ENCODE peak calls at places on chromosome 18, in six cellular contexts. X is AG04450, H is heart right ventricle, A is dorsolateral prefrontal cortex, G is uterus, Q is thoracic aorta. W is an unnamed sample.

GRCh38 chr18:28684746-28685145 is 507.8 kb upstream of the CDH2 start:
- DNase-seq in G (no peak), H (no peak), Q (no peak), X (no peak), A (no peak), W (no peak)

GRCh38 chr18:54775686-54776085 is 52.6 kb upstream of the RAB27B start:
- DNase-seq in X (no peak), Q (no peak), A (no peak), G (no peak), H (no peak), W (peak; percentile 34)

GRCh38 chr18:10454800-10455550 is 540 bp downstream of the APCDD1 start:
- DNase-seq in H (no peak), G (peak; percentile 37), A (no peak), Q (no peak), X (no peak), W (no peak)

GRCh38 chr18:6405237-6406074 is 9.3 kb downstream of the L3MBTL4 start:
- DNase-seq in H (no peak), G (no peak), A (no peak), Q (no peak), X (no peak), W (peak; percentile 17)

GRCh38 chr18:39799010-39799409 is 2156.0 kb upstream of the PIK3C3 start:
- DNase-seq in A (no peak), X (no peak), H (no peak), G (no peak), Q (no peak), W (no peak)

GRCh38 chr18:74190086-74190485 is 41.8 kb downstream of the TIMM21 start:
- DNase-seq in A (no peak), Q (no peak), G (no peak), H (no peak), X (peak; percentile 60), W (no peak)

GRCh38 chr18:79918089-79919011 is 33.1 kb downstream of the SLC66A2 start:
- DNase-seq in X (no peak), G (no peak), H (no peak), A (peak; percentile 21), Q (no peak), W (no peak)

GRCh38 chr18:10462597-10462996 is 8.2 kb downstream of the APCDD1 start:
- DNase-seq in H (no peak), Q (no peak), G (no peak), A (no peak), X (no peak), W (no peak)

GRCh38 chr18:51010218-51010617 is 19.8 kb upstream of the SMAD4 start:
- DNase-seq in A (no peak), Q (no peak), X (no peak), H (no peak), G (no peak), W (no peak)

GRCh38 chr18:9417081-9417841 is 58.1 kb upstream of the RALBP1 start:
- DNase-seq in Q (no peak), G (peak; percentile 31), A (no peak), X (no peak), H (no peak), W (peak; percentile 64)

GRCh38 chr18:9647496-9648323 is 33.4 kb upstream of the PPP4R1 start:
- DNase-seq in A (no peak), X (no peak), Q (no peak), G (no peak), H (no peak), W (no peak)

GRCh38 chr18:2692508-2692907 is 37.0 kb downstream of the SMCHD1 start:
- DNase-seq in X (no peak), H (no peak), G (no peak), Q (no peak), A (no peak), W (no peak)

GRCh38 chr18:58201728-58202405 is 157.8 kb downstream of the NEDD4L start:
- DNase-seq in Q (no peak), X (no peak), H (no peak), A (no peak), G (no peak), W (no peak)

GRCh38 chr18:22286576-22286975 is 117.2 kb downstream of the GATA6 start:
- DNase-seq in Q (peak; percentile 25), H (no peak), A (no peak), X (no peak), G (no peak), W (no peak)

GRCh38 chr18:74635202-74635969 is 37.7 kb downstream of the ZNF407 start:
- DNase-seq in Q (no peak), A (no peak), X (no peak), G (no peak), H (no peak), W (no peak)

GRCh38 chr18:76458522-76459311 is 36.3 kb downstream of the ZNF516 start:
- DNase-seq in X (no peak), Q (no peak), G (no peak), H (no peak), A (no peak), W (no peak)

GRCh38 chr18:58158008-58158407 is 114.0 kb downstream of the NEDD4L start:
- DNase-seq in G (no peak), Q (no peak), X (no peak), A (no peak), H (no peak), W (no peak)

GRCh38 chr18:52312321-52312720 is 27.7 kb upstream of the DCC start:
- DNase-seq in G (no peak), H (no peak), A (no peak), Q (no peak), X (no peak), W (peak; percentile 29)

GRCh38 chr18:3121256-3121655 is 98.5 kb downstream of the MYOM1 start:
- DNase-seq in X (no peak), H (no peak), A (no peak), G (no peak), Q (no peak), W (no peak)

GRCh38 chr18:78779996-78780718 is 199.5 kb upstream of the SALL3 start:
- DNase-seq in Q (no peak), H (no peak), G (no peak), X (no peak), A (no peak), W (no peak)

GRCh38 chr18:78780719-78781600 is 198.7 kb upstream of the SALL3 start:
- DNase-seq in H (no peak), G (no peak), A (no peak), X (no peak), Q (no peak), W (no peak)

GRCh38 chr18:78782951-78783563 is 196.6 kb upstream of the SALL3 start:
- DNase-seq in Q (no peak), A (no peak), H (no peak), X (no peak), G (no peak), W (no peak)

GRCh38 chr18:78783564-78783960 is 196.1 kb upstream of the SALL3 start:
- DNase-seq in Q (no peak), X (no peak), A (no peak), G (no peak), H (no peak), W (no peak)

DNA sequence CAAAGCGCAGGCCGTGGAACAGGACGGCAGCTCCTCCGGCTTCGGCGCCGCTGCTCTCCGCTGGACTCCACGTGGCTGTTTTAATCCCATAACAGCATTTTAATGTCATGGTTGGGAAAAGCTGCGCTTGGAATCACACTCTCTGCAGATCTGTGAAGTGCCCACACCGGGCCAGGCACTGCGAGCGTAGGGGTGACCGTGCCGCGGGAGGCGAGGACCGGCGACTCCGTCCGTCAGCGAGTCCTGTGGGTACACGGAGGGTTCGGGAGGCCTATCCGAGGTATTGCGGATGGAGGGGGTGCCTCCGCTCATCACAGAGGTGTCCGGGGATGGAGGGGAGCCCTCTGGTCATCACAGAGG is 198.0 kb upstream of the SALL3 start:
- DNase-seq in X (no peak), H (no peak), G (no peak), A (no peak), Q (no peak), W (no peak)
- H3K27me3 ChIP-seq in X (no peaks in the 10 kb centered on the region), H (no peaks in the 10 kb centered on the region), G (no peaks in the 10 kb centered on the region), A (no peaks in the 10 kb centered on the region), Q (no peaks in the 10 kb centered on the region), W (no peaks in the 10 kb centered on the region)

DNA sequence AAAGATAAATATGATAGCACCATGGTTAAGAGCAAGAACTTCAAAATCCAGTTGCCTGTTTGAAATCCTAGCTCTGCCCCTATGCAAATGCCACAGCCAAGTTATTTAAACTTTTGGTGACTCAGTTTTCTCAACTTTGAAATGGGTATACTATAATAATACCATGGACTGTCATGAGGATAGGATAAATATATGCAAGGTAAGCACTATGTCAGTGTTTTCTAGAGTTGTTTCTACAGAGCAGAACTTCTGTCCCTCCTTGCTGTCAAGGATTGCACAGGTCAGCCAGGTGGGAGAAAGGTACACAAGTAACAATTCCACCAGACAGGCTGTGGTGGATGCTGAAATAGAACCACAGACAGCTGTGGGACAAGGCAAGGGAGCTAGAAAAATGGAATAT is 55.7 kb upstream of the BOD1L2 start:
- DNase-seq in G (no peak), X (no peak), Q (no peak), H (no peak), A (no peak), W (no peak)
- H3K27me3 ChIP-seq in G (no peaks in the 10 kb centered on the region), X (peaks cover 2% of the 10 kb centered on the region), Q (no peaks in the 10 kb centered on the region), H (peaks cover 3% of the 10 kb centered on the region), A (peaks cover 8% of the 10 kb centered on the region), W (no peaks in the 10 kb centered on the region)

GRCh38 chr18:26545737-26546136 is 2.6 kb downstream of the KCTD1 start:
- DNase-seq in Q (no peak), X (no peak), G (no peak), H (no peak), A (no peak), W (no peak)
- H3K27me3 ChIP-seq in Q (no peaks in the 10 kb centered on the region), X (peaks cover 10% of the 10 kb centered on the region), G (no peaks in the 10 kb centered on the region), H (peaks cover 2% of the 10 kb centered on the region), A (no peaks in the 10 kb centered on the region), W (no peaks in the 10 kb centered on the region)

GRCh38 chr18:63377275-63377980 is 10.4 kb upstream of the KDSR start:
- DNase-seq in Q (no peak), X (no peak), H (no peak), A (no peak), G (no peak), W (no peak)

GRCh38 chr18:63382843-63383242 is 15.8 kb upstream of the KDSR start:
- DNase-seq in Q (no peak), H (no peak), X (no peak), G (no peak), A (no peak), W (no peak)

GRCh38 chr18:63376493-63377053 is 9.6 kb upstream of the KDSR start:
- DNase-seq in A (no peak), G (no peak), X (no peak), Q (no peak), H (no peak), W (no peak)

GRCh38 chr18:63379639-63379962 is 12.6 kb upstream of the KDSR start:
- DNase-seq in X (no peak), G (no peak), A (no peak), H (no peak), Q (no peak), W (no peak)

DNA sequence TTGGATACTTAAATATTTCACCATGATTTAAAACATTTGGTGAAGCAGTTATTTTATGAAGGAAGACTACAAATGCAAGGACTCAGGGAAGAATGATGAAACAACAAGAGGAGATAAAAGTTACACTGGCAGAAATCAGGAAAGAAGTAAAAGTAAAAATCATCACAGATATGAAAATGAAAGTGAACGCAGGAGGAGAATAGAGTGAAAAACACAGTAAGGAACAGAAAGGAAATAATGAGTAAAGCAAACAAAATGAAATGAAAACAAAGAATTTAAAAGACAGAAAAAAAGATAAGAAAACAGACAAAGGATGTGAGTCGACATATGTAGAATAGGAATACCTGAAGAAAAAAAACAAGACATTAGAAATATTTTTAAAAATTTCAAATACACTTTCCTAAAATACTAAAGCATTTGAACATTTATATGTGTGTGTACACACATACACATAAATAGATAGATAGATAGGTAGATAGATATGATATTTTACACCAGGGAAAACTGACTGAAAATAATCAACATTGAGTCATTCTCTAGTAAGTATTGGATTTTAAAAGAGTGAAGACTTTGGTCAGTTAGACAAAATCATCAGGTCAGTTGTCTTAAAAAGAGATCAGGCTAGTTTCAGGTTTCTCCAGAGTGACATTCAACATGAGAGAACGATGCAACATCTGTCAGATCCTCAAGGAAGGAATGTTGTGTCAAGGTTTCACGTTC is 12.1 kb upstream of the KDSR start:
- DNase-seq in Q (no peak), X (no peak), G (no peak), A (no peak), H (no peak), W (no peak)
- H3K27me3 ChIP-seq in Q (no peaks in the 10 kb centered on the region), X (no peaks in the 10 kb centered on the region), G (no peaks in the 10 kb centered on the region), A (no peaks in the 10 kb centered on the region), H (no peaks in the 10 kb centered on the region), W (no peaks in the 10 kb centered on the region)

W was measured in SJCRH30.